ENCODE peak calls at places on chromosomes 13 and 19, in four cellular contexts. W is esophagus squamous epithelium, G is neural progenitor cell, X is OCI-LY7. H is an unnamed sample.

GRCh38 chr19:32647361-32647760 is 27.6 kb downstream of the ANKRD27 start:
- DNase-seq in W (no peak), X (no peak), G (no peak), H (no peak)

GRCh38 chr13:35947315-35947714 is 183.9 kb downstream of the DCLK1 start:
- DNase-seq in G (no peak), W (no peak), X (no peak), H (no peak)

GRCh38 chr19:8161135-8161646 is 11.8 kb upstream of the FBN3 start:
- DNase-seq in W (no peak), X (peak; percentile 72), G (peak; percentile 17), H (no peak)

GRCh38 chr13:30581582-30581981 is 36.1 kb upstream of the USPL1 start:
- DNase-seq in W (no peak), G (peak; percentile 49), X (peak; percentile 59), H (no peak)

GRCh38 chr13:31409678-31410356 is 210.0 kb downstream of the B3GLCT start:
- DNase-seq in W (no peak), X (peak; percentile 78), G (peak; percentile 26), H (no peak)

GRCh38 chr13:44352671-44353070 is 21.0 kb upstream of the SERP2 start:
- DNase-seq in G (no peak), X (no peak), W (no peak), H (no peak)

GRCh38 chr19:15280915-15281683 is 48.9 kb upstream of the EPHX3 start:
- DNase-seq in W (no peak), G (peak; percentile 96), X (no peak), H (no peak)

GRCh38 chr13:33326246-33326645 is 40.7 kb upstream of the STARD13 start:
- DNase-seq in X (no peak), W (no peak), G (no peak), H (no peak)

GRCh38 chr13:114000151-114001040 is 26.5 kb upstream of the C13orf46 start:
- DNase-seq in G (no peak), X (no peak), W (no peak), H (no peak)

GRCh38 chr19:41944336-41944735 is 14.8 kb downstream of the RABAC1 start:
- DNase-seq in X (peak; percentile 62), G (no peak), W (no peak), H (no peak)

GRCh38 chr13:74674701-74675100 is 540.5 kb upstream of the KLF12 start:
- DNase-seq in W (no peak), G (no peak), X (no peak), H (no peak)

GRCh38 chr19:58388175-58388526 is 1.1 kb downstream of the RPS5 start:
- DNase-seq in W (no peak), X (no peak), G (no peak), H (no peak)
- TF ChIP-seq CTCF in W (no peak), X (no peak), G (no peak), H (no peak)

DNA sequence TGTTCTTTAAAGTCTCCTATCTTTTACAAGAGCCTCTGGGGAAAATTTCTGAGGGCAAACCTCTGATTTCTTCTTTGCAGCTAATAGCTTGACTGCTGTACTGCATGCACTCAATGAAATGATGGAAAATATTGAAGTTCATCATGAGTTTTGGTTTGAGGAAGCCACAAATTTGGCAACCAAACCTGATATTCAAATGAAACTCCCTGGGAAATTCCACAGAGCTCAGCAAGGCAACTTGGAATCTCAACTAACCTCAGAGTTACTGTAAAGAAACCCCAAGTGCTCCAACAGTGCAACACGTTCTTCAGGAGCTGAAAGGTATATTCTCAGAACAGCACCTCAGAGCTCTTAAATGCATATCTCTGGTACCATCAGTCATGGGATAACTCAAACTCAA is 14.2 kb upstream of the RNF6 start:
- DNase-seq in X (no peak), W (no peak), G (no peak), H (no peak)
- H3K4me1 ChIP-seq in X (no peaks in the 10 kb centered on the region), W (no peaks in the 10 kb centered on the region), G (no peaks in the 10 kb centered on the region), H (no peaks in the 10 kb centered on the region)

GRCh38 chr13:110911880-110912279 is 3.0 kb downstream of the ANKRD10 start:
- DNase-seq in X (no peak), G (no peak), W (no peak), H (no peak)
- H3K4me3 ChIP-seq in X (peak overlapping the region; percentile 98), G (peak overlapping the region; percentile 93), W (no peak overlapping the region), H (no peak overlapping the region)

DNA sequence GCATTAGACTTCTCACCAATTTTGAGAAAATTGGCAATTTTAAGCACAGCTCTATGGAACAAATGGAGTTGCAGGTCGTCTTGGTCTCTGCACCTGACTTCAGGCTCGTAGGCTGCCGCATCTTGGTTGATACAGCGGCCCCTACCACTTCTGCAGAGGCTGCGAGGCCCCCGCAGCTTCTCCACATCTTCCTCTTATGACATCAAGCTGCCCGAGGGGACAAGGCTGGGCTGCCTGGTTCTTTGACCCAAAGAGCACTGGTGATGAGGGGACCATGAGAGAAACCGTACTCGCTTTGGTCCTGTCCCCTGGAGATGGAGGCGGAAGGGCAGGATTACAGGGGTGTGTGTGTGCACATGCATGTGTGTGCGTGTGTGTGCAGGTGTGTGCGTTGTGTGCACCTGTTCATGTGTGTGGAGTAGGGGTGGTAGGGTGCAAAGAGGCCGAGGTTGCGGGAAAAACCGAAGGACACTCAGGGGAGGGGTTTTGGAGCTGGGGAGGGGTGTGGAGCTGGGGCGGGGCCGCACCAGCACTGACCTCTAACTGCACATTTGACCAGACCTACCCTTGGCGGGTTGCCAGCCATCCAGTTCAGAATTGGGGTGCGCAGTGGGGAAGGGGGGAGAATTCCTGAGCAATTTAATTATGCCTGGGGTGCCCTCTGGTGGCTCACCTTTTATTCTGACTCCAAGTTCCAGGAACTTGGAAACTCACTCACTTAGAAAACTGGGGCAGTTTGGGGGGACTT is 65.1 kb upstream of the ARHGEF7 start:
- DNase-seq in X (no peak), G (peak; percentile 46), W (no peak), H (no peak)
- TF ChIP-seq CTCF in X (peak; percentile 59), G (peak; percentile 61), W (peak; percentile 42), H (no peak)

GRCh38 chr19:21910318-21910717 is 74.3 kb upstream of the ZNF43 start:
- DNase-seq in X (no peak), W (no peak), G (no peak), H (no peak)

GRCh38 chr19:21912654-21913053 is 76.7 kb upstream of the ZNF43 start:
- DNase-seq in W (no peak), X (peak; percentile 38), G (no peak), H (no peak)

DNA sequence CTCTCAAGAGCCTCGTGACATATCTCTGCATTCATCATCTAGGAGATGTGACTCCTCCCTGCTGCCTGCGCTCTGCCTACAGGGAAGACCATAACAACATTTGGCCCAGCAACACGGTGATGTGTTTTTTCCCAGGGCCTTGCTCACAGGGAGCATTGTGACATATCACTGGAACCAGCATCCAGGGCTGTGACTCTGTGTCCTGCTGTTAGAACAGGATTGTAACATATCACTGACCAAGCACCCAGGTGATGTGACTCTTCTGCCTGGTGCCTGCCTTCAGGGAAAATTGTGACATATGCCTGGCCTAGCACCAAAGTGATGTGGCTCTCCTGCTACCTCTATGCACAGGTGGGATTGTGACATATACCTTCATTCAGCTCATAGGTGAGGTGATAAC is 79.4 kb upstream of the ZNF43 start:
- DNase-seq in W (no peak), X (no peak), G (no peak), H (no peak)
- H3K4me1 ChIP-seq in W (no peaks in the 10 kb centered on the region), X (no peaks in the 10 kb centered on the region), G (no peaks in the 10 kb centered on the region), H (no peaks in the 10 kb centered on the region)

GRCh38 chr19:48445606-48446481 is at the start of gene GRWD1:
- DNase-seq in W (peak; percentile 83), G (peak; percentile 97), X (peak; percentile 95), H (peak; percentile 83)

GRCh38 chr19:48448563-48448962 is 2.8 kb downstream of the GRWD1 start:
- DNase-seq in G (no peak), X (no peak), W (no peak), H (no peak)

GRCh38 chr19:48445256-48445605 is 552 bp upstream of the GRWD1 start:
- DNase-seq in G (peak; percentile 83), X (no peak), W (no peak), H (no peak)

GRCh38 chr19:48444933-48445194 is 919 bp upstream of the GRWD1 start:
- DNase-seq in W (no peak), X (no peak), G (no peak), H (no peak)

DNA sequence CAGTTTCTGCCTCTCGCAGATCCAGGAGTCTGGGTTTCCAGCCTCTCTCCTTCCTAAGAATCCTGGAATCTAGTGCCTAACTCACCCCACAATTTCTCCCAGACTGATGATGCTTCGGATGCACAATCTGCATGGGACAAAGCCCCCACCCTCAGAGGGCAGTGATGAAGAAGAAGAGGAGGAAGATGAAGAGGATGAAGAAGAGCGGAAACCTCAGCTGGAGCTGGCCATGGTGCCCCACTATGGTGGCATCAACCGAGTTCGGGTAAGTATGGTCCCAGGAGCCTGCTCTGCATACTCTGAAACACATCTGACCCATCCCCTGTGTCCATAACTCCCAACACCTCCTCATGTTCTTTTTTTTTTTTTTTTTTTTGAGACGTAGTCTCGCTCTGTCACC is 796 bp downstream of the GRWD1 start:
- DNase-seq in W (no peak), X (no peak), G (no peak), H (no peak)
- H3K4me3 ChIP-seq in W (peak overlapping the region; percentile 78), X (peak overlapping the region; percentile 97), G (peak overlapping the region; percentile 89), H (peak overlapping the region; percentile 90)

DNA sequence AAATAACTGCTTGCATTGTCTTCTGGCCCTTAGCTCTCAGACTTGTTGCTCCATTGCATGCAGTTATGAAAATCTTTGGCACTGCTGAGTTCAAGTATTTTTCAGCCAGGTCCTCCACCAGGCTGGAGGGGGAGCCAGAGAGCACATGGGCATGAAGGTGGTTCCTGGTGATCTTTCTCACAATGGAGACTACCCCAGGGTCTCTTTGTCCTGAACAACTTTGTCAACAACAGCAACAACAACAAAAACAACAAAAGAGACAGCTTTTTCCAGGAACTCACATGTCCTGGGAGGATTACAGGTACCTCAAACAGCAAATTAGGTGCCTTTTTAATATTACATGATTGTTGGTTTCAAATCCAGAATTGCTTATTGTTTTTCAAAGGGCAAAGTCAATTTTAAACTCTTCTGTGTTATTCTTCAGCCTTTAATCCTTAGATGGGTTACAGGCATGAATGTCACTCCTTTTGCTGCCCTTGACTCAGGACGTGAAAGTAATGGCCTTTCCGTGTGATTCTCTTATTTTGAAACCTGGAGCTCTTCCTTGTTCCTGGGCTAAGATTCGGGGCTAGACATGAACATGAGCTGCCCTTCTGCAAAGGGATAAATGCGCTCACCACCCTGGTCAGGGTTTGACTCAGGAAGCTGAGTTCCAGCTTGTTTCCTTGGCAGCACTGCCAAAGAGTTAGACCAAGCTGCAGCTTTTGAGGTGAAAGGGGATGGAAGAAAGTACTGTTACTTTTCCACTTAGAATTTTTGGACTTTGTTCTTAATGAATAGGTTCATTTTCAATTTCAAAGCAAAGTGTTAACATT is 1.8 kb downstream of the RGCC start:
- DNase-seq in W (peak; percentile 5), G (peak; percentile 22), X (peak; percentile 84), H (peak; percentile 76)
- TF ChIP-seq CTCF in W (peak; percentile 41), G (peak; percentile 60), X (peak; percentile 99), H (peak; percentile 73)

GRCh38 chr13:98575876-98576214 is 1.1 kb downstream of the STK24 start:
- DNase-seq in X (peak; percentile 37), W (no peak), G (no peak), H (no peak)

GRCh38 chr13:98576963-98577822 is at the start of gene STK24:
- DNase-seq in G (peak; percentile 92), X (peak; percentile 68), W (no peak), H (peak; percentile 32)

GRCh38 chr13:98577823-98578285 is 947 bp upstream of the STK24 start:
- DNase-seq in G (no peak), X (no peak), W (no peak), H (no peak)

GRCh38 chr13:98575009-98575866 is 1.7 kb downstream of the STK24 start:
- DNase-seq in X (peak; percentile 22), W (no peak), G (peak; percentile 29), H (no peak)

GRCh38 chr13:98576215-98576945 is 527 bp downstream of the STK24 start:
- DNase-seq in W (no peak), G (peak; percentile 62), X (peak; percentile 45), H (peak; percentile 53)
- H3K4me1 ChIP-seq in W (peaks cover 36% of the 10 kb centered on the region), G (peaks cover 49% of the 10 kb centered on the region), X (peaks cover 38% of the 10 kb centered on the region), H (peaks cover 46% of the 10 kb centered on the region)